ENCODE peak calls at places on chromosomes 7 and 10, in five cellular contexts. G, P, T, A and Y are unnamed samples.
A peak's percentile ranks its signal among the peaks of the same experiment; 100 is the strongest.

GRCh38 chr7:55178292-55178862 is 159.6 kb downstream of the EGFR start:
- DNase-seq in A (no peak), T (no peak), G (no peak), P (no peak), Y (no peak)

GRCh38 chr7:28738384-28738783 is 219.7 kb downstream of the TRIL start:
- DNase-seq in G (no peak), T (no peak), P (peak; percentile 61), A (peak; percentile 47), Y (no peak)

GRCh38 chr7:107501593-107501992 is 31.7 kb downstream of the GPR22 start:
- DNase-seq in T (no peak), A (peak; percentile 40), G (no peak), P (peak; percentile 46), Y (no peak)

GRCh38 chr10:26365681-26366327 is 72.3 kb upstream of the APBB1IP start:
- DNase-seq in G (no peak), T (no peak), A (peak; percentile 45), P (no peak), Y (no peak)

GRCh38 chr7:94511763-94512162 is 2.2 kb downstream of the CASD1 start:
- DNase-seq in P (no peak), A (peak; percentile 66), G (no peak), T (no peak), Y (no peak)

GRCh38 chr7:72032934-72033333 is 379.2 kb downstream of the CALN1 start:
- DNase-seq in G (no peak), T (no peak), P (no peak), A (no peak), Y (no peak)

GRCh38 chr10:69239816-69240434 is 19.8 kb downstream of the HKDC1 start:
- DNase-seq in G (no peak), A (no peak), P (no peak), T (no peak), Y (no peak)

GRCh38 chr7:20076835-20077234 is 140.3 kb downstream of the MACC1 start:
- DNase-seq in T (no peak), A (no peak), G (no peak), P (no peak), Y (no peak)

GRCh38 chr10:104328916-104329710 is 9.2 kb downstream of the ITPRIP start:
- DNase-seq in P (peak; percentile 95), A (peak; percentile 100), G (peak; percentile 60), T (no peak), Y (peak; percentile 79)

GRCh38 chr10:3737811-3738311 is 47.1 kb downstream of the KLF6 start:
- DNase-seq in A (no peak), P (no peak), G (no peak), T (no peak), Y (no peak)

GRCh38 chr10:97648557-97649404 is 8.3 kb downstream of the PI4K2A start:
- DNase-seq in G (peak; percentile 58), P (peak; percentile 93), A (peak; percentile 83), T (peak; percentile 52), Y (no peak)

DNA sequence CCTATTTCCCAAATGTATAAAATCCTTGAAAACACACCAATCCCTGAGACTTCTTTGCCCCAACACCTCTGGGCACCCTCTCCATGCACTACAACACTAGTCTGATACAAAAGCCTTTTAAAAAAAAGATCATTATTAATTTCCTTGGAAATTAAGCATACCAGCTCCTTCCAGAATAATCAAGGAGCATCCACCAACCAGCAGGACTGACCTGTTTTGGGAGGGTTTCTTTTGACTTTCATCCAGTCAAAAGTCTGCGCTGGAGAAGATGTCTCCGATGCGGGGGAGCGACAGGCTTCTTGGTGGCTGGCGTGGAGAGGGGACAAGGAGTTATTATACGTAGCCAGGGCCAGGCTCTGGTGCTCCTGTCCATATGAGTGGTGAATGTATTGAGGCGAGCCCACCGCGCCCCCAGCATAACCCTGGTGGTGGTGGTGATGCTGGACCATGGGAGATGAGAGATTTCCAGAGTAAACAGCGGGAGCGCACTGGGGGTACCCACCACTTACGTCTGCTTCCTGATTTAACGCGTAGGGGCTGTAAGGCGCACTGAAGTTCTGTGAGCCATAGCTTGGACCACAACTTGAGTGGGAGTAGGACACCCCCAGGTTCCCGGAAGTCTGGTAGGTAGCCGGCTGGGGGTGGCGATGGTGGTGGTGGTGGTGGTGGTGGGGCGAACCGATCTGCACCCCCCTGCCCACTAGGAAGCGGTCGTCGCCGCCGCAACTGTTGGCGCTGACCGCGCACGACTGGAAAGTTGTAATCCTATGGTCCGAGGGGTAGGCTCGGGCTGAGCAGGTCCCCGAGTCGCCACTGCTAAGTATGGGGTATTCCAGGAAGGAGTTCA is 527 bp downstream of the HOXA1 start:
- DNase-seq in G (no peak), P (no peak), A (no peak), T (no peak), Y (peak; percentile 14)
- H3K27me3 ChIP-seq in G (peaks cover 88% of the 10 kb centered on the region), P (no peaks in the 10 kb centered on the region), A (peaks cover 78% of the 10 kb centered on the region), T (peaks cover 84% of the 10 kb centered on the region), Y (peaks cover 99% of the 10 kb centered on the region)

GRCh38 chr7:32071466-32072091 is 1.4 kb upstream of the PDE1C start:
- DNase-seq in A (no peak), P (no peak), G (no peak), T (no peak), Y (no peak)

GRCh38 chr7:32070406-32071360 is at the start of gene PDE1C:
- DNase-seq in T (peak; percentile 70), A (no peak), P (peak; percentile 42), G (peak; percentile 56), Y (peak; percentile 21)

GRCh38 chr7:32070051-32070405 is 179 bp downstream of the PDE1C start:
- DNase-seq in G (no peak), P (peak; percentile 27), T (no peak), A (no peak), Y (no peak)

GRCh38 chr7:32068411-32068905 is 1.7 kb downstream of the PDE1C start:
- DNase-seq in A (no peak), T (no peak), P (no peak), G (no peak), Y (no peak)

DNA sequence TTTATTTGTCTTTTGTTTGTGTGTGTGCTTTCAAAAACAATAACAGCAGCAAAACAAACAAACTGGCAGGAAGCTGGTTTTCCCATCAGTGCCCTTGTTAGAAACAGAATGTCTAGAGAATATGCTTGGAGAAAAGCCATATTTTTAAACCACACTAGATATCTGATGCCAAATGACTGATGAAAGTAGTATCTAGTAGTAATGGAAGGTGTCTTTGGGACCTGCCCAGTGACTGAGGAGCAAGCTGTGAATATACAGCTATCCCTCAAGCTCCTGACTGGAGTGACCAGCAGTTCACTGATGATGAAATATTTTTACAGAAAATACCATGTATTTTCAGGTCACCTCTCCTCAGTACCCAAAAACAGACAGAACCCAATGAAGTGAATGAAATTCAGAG is 956 bp downstream of the PDE1C start:
- DNase-seq in A (no peak), G (no peak), T (no peak), P (no peak), Y (no peak)
- H4K91ac ChIP-seq in A (no peak overlapping the region), G (no peak overlapping the region), T (no peak overlapping the region), P (no peak overlapping the region), Y (no peak overlapping the region)

DNA sequence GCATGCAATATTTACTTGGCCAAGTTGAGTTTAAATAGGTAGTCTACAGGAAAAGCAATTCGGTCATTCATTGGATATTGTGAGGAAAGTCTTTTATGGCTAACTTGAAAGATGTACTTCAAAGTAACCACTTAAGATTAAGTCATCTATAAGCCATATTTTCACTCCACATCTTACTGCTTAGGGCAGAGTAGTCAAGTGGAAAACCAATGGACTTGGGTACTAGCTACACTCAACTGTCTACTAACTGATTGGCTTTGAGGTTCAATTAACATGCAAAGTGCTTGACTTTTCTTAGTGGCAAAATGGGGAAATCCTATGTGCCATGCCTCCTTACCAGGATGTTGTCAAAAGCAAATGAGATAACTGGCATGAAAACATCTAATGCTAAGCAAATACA is 51.0 kb downstream of the CAV1 start:
- DNase-seq in T (no peak), G (no peak), P (no peak), A (no peak), Y (no peak)
- H2BK12ac ChIP-seq in T (no peak overlapping the region), G (no peak overlapping the region), P (no peak overlapping the region), A (no peak overlapping the region), Y (no peak overlapping the region)

GRCh38 chr10:117543999-117544728 is 1.6 kb downstream of the EMX2 start:
- DNase-seq in P (no peak), A (no peak), T (no peak), G (peak; percentile 39), Y (no peak)

GRCh38 chr10:117541405-117541908 is 1.1 kb upstream of the EMX2 start:
- DNase-seq in P (no peak), A (peak; percentile 13), G (peak; percentile 75), T (no peak), Y (peak; percentile 74)

GRCh38 chr10:117541909-117542705 is 439 bp upstream of the EMX2 start:
- DNase-seq in P (peak; percentile 41), A (peak; percentile 29), T (peak; percentile 87), G (peak; percentile 92), Y (peak; percentile 88)

GRCh38 chr10:117543245-117543998 is 876 bp downstream of the EMX2 start:
- DNase-seq in A (peak; percentile 3), T (peak; percentile 80), G (peak; percentile 71), P (no peak), Y (peak; percentile 63)

GRCh38 chr10:117542706-117543244 is at the start of gene EMX2:
- DNase-seq in P (no peak), G (no peak), T (no peak), A (no peak), Y (no peak)
- H3K27me3 ChIP-seq in P (no peaks in the 10 kb centered on the region), G (peaks cover 89% of the 10 kb centered on the region), T (peaks cover 92% of the 10 kb centered on the region), A (peaks cover 90% of the 10 kb centered on the region), Y (peaks cover 47% of the 10 kb centered on the region)